ENCODE peak calls at places on chromosomes 3 and 15, in four cellular contexts. One of them, this sample, is unnamed.

GRCh38 chr3:53180305-53181023 is 19.5 kb downstream of the PRKCD start:
- DNase-seq in endodermal cell: no peak
- DNase-seq in foreskin keratinocyte: no peak
- DNase-seq in mammary epithelial cell: no peak
- DNase-seq in this sample: no peak

GRCh38 chr15:62769604-62770003 is 272.9 kb upstream of the TPM1 start:
- DNase-seq in mammary epithelial cell: peak; percentile 84
- DNase-seq in foreskin keratinocyte: peak; percentile 88
- DNase-seq in endodermal cell: no peak
- DNase-seq in this sample: no peak

GRCh38 chr15:72785452-72786243 is 2.1 kb upstream of the ADPGK start:
- DNase-seq in foreskin keratinocyte: no peak
- DNase-seq in mammary epithelial cell: no peak
- DNase-seq in endodermal cell: peak; percentile 66
- DNase-seq in this sample: no peak

GRCh38 chr3:114519415-114519814 is 225.6 kb downstream of the TIGIT start:
- DNase-seq in endodermal cell: peak; percentile 70
- DNase-seq in mammary epithelial cell: peak; percentile 81
- DNase-seq in foreskin keratinocyte: peak; percentile 80
- DNase-seq in this sample: no peak

GRCh38 chr3:141279074-141279945 is 47.7 kb downstream of the PXYLP1 start:
- DNase-seq in endodermal cell: no peak
- DNase-seq in mammary epithelial cell: peak; percentile 37
- DNase-seq in foreskin keratinocyte: peak; percentile 33
- DNase-seq in this sample: no peak

GRCh38 chr15:81768773-81769172 is 277.0 kb downstream of the MEX3B start:
- DNase-seq in endodermal cell: peak; percentile 24
- DNase-seq in foreskin keratinocyte: no peak
- DNase-seq in mammary epithelial cell: no peak
- DNase-seq in this sample: no peak

GRCh38 chr3:21750831-21751391 is at the start of gene ZNF385D:
- DNase-seq in foreskin keratinocyte: peak; percentile 60
- DNase-seq in endodermal cell: peak; percentile 95
- DNase-seq in mammary epithelial cell: peak; percentile 51
- DNase-seq in this sample: peak; percentile 70

GRCh38 chr15:75867428-75867827 is 24.2 kb downstream of the UBE2Q2 start:
- DNase-seq in endodermal cell: no peak
- DNase-seq in foreskin keratinocyte: no peak
- DNase-seq in mammary epithelial cell: no peak
- DNase-seq in this sample: no peak

GRCh38 chr3:106348142-106348690 is 479.4 kb upstream of the CBLB start:
- DNase-seq in endodermal cell: no peak
- DNase-seq in foreskin keratinocyte: no peak
- DNase-seq in mammary epithelial cell: no peak
- DNase-seq in this sample: no peak

GRCh38 chr3:110473405-110473804 is 598.2 kb upstream of the NECTIN3 start:
- DNase-seq in endodermal cell: no peak
- DNase-seq in mammary epithelial cell: no peak
- DNase-seq in foreskin keratinocyte: no peak
- DNase-seq in this sample: no peak

GRCh38 chr3:40782086-40782721 is 257.4 kb downstream of the ZNF621 start:
- DNase-seq in mammary epithelial cell: no peak
- DNase-seq in endodermal cell: peak; percentile 65
- DNase-seq in foreskin keratinocyte: no peak
- DNase-seq in this sample: no peak

GRCh38 chr3:72171946-72172345 is 387.0 kb upstream of the PROK2 start:
- DNase-seq in foreskin keratinocyte: no peak
- DNase-seq in endodermal cell: no peak
- DNase-seq in mammary epithelial cell: no peak
- DNase-seq in this sample: peak; percentile 40

GRCh38 chr15:67080118-67080899 is 14.9 kb downstream of the SMAD3 start:
- DNase-seq in foreskin keratinocyte: peak; percentile 58
- DNase-seq in mammary epithelial cell: peak; percentile 66
- DNase-seq in endodermal cell: no peak
- DNase-seq in this sample: peak; percentile 38

GRCh38 chr3:133040696-133041523 is 2.7 kb downstream of the TMEM108 start:
- DNase-seq in endodermal cell: peak; percentile 95
- DNase-seq in mammary epithelial cell: peak; percentile 44
- DNase-seq in foreskin keratinocyte: peak; percentile 44
- DNase-seq in this sample: peak; percentile 78

DNA sequence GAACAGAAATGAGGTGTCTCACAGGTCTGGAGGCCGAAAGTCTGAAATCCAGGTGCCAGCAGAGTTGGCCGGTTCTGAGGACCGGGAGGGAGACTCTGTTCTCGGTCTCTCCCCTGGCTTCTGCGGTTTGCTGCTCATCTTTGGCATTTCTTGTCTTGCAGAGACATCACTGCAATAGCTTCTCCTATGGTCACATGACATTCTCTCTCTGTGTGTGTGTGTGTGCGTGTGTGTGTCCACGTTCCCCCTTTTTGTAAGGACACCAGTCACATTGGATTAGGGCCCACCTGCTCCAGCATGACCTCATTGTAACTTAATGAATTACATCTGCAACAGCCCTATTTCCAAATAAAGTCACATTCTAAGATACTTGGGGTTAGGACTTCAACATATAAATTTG is 12.4 kb upstream of the ATP10A start:
- DNase-seq in mammary epithelial cell: no peak
- DNase-seq in foreskin keratinocyte: no peak
- DNase-seq in endodermal cell: no peak
- DNase-seq in this sample: no peak
- H3K27ac ChIP-seq in mammary epithelial cell: no peak overlapping the region
- H3K27ac ChIP-seq in foreskin keratinocyte: no peak overlapping the region
- H3K27ac ChIP-seq in endodermal cell: no peak overlapping the region
- H3K27ac ChIP-seq in this sample: no peak overlapping the region

DNA sequence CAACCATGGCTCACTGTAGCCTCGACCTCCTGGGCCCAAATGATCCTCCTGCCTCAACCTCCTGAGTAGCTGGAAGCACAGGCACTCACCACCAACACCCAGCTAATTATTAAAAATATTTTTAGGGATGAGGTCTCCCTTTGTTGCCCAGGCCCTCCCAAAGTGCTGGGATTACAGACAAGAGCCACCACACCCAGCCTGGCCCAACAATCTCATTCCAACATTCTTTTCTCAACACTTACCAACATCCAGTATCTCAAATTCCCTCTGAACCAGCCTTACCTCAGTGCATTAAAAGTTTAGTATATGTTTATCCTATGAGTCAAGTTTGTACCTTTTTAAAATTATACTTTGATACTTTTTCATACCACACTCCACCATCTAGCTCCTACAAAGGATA is 25.0 kb downstream of the ANXA2 start:
- DNase-seq in mammary epithelial cell: no peak
- DNase-seq in endodermal cell: peak; percentile 3
- DNase-seq in foreskin keratinocyte: no peak
- DNase-seq in this sample: no peak
- H3K27ac ChIP-seq in mammary epithelial cell: peak overlapping the region; percentile 96
- H3K27ac ChIP-seq in endodermal cell: no peak overlapping the region
- H3K27ac ChIP-seq in foreskin keratinocyte: no peak overlapping the region
- H3K27ac ChIP-seq in this sample: peak overlapping the region; percentile 81

DNA sequence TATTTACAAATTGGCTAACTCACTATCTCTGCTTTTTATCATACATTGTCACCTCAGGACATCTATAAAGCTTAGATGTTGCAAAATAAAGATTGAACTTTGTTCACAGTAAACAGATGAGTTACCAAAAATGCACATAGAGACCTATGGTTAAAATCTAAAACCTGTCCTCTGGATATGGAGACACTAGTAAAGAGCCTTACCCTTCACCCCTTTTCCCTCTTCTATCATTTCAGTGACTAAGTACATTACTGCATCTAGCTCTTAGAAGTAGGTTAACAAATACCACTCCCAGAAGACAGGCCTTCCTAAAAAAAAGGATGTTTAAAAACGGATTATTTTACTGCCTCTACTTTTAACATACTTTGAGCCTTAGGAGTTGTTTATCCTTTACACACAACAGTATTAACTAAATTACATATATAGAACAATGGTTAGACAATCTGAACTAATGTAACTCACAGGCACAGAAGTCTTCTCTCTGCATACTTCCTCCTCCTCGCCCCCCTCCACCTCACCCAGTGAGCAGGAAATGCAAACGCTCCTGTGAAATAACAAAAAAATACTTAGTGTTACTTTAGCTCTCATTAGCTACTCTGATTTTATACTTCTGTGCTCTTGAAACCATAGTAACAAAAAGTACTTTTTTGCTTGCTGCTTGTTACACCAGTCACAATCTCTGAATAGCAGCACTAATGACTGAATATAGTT is 23.3 kb downstream of the IREB2 start:
- DNase-seq in mammary epithelial cell: no peak
- DNase-seq in foreskin keratinocyte: no peak
- DNase-seq in endodermal cell: peak; percentile 63
- DNase-seq in this sample: no peak
- H3K27ac ChIP-seq in mammary epithelial cell: no peak overlapping the region
- H3K27ac ChIP-seq in foreskin keratinocyte: no peak overlapping the region
- H3K27ac ChIP-seq in endodermal cell: no peak overlapping the region
- H3K27ac ChIP-seq in this sample: peak overlapping the region; percentile 21

GRCh38 chr15:37037256-37037655 is 63.1 kb downstream of the MEIS2 start:
- DNase-seq in mammary epithelial cell: no peak
- DNase-seq in foreskin keratinocyte: no peak
- DNase-seq in endodermal cell: no peak
- DNase-seq in this sample: no peak

GRCh38 chr15:37034392-37034791 is 66.0 kb downstream of the MEIS2 start:
- DNase-seq in mammary epithelial cell: no peak
- DNase-seq in endodermal cell: no peak
- DNase-seq in foreskin keratinocyte: no peak
- DNase-seq in this sample: no peak

GRCh38 chr15:37032091-37032775 is 68.1 kb downstream of the MEIS2 start:
- DNase-seq in foreskin keratinocyte: no peak
- DNase-seq in mammary epithelial cell: no peak
- DNase-seq in endodermal cell: no peak
- DNase-seq in this sample: no peak

GRCh38 chr15:37035349-37035748 is 65.0 kb downstream of the MEIS2 start:
- DNase-seq in foreskin keratinocyte: no peak
- DNase-seq in mammary epithelial cell: no peak
- DNase-seq in endodermal cell: no peak
- DNase-seq in this sample: no peak

DNA sequence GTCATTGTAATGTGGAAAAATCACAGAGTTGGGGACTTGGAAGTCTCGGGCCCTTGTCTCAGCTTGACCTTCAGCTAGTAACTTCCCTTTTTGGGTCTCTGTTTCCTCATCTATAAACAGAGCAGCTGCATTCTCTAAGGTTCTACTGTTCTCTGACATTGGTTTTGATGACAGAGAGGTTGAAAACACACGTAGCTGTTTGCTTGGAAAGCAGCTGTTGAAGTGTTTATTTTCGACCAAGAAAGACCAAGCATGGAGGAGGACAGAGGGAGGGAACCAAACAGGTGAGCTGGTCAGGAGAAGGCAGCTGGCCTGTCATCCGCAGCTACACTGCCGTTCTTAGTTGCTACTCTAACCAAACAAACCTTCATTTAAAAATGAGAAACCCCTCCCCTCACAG is 65.5 kb downstream of the MEIS2 start:
- DNase-seq in endodermal cell: no peak
- DNase-seq in foreskin keratinocyte: no peak
- DNase-seq in mammary epithelial cell: no peak
- DNase-seq in this sample: no peak
- H3K27ac ChIP-seq in endodermal cell: no peak overlapping the region
- H3K27ac ChIP-seq in foreskin keratinocyte: no peak overlapping the region
- H3K27ac ChIP-seq in mammary epithelial cell: no peak overlapping the region
- H3K27ac ChIP-seq in this sample: no peak overlapping the region

DNA sequence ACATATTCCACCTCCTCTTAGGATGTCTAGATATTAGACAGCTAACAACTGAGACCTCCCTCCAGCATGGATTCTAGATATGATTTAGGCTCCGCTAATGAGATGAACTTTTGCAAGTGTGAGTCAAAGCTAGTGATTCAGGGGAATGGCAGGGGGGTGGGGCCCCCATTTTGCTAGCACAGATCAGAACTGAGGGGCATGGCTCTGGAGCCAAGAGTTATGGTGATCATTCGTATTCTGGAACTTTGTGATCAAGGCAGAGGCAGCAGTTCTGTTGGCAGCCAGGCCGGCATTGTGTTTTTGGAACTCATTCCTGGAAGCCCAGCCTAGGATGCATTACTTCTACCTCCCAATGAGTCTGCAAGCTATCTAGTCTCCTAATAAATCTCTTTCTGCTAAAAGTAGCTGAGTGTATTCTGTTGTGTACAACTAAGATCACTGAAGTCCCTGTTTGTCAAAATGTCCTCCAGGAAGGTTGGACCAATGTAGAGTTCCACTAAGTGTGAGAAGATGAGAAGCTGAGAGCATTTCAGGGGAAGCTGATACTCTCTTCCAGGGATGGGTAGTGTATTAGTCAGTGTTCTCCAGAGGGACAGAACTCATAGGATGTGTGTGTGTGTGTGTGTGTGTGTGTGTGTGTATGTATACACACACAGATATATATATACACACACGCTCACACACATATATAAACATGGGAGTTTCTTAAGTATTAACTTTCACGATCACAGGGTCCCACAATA is 312.7 kb downstream of the TLE3 start:
- DNase-seq in mammary epithelial cell: no peak
- DNase-seq in endodermal cell: no peak
- DNase-seq in foreskin keratinocyte: peak; percentile 16
- DNase-seq in this sample: no peak
- H3K27ac ChIP-seq in mammary epithelial cell: no peak overlapping the region
- H3K27ac ChIP-seq in endodermal cell: no peak overlapping the region
- H3K27ac ChIP-seq in foreskin keratinocyte: no peak overlapping the region
- H3K27ac ChIP-seq in this sample: no peak overlapping the region

GRCh38 chr3:149480326-149481017 is 6.0 kb downstream of the TM4SF4 start:
- DNase-seq in mammary epithelial cell: peak; percentile 73
- DNase-seq in foreskin keratinocyte: peak; percentile 67
- DNase-seq in endodermal cell: peak; percentile 97
- DNase-seq in this sample: peak; percentile 74
- H3K27ac ChIP-seq in mammary epithelial cell: no peak overlapping the region
- H3K27ac ChIP-seq in foreskin keratinocyte: no peak overlapping the region
- H3K27ac ChIP-seq in endodermal cell: no peak overlapping the region
- H3K27ac ChIP-seq in this sample: peak overlapping the region; percentile 80

This sample was measured in heart right ventricle.